ENCODE peak calls at places on chromosome 10, in four cellular contexts. H is mesendoderm, C is right atrium auricular region, Z is A549. X is an unnamed sample.

GRCh38 chr10:97542169-97543024 is 30.2 kb upstream of the ANKRD2 start:
- DNase-seq in H (peak; percentile 94), C (peak; percentile 89), Z (peak; percentile 75), X (peak; percentile 54)

GRCh38 chr10:30169342-30169741 is 110.0 kb upstream of the JCAD start:
- DNase-seq in H (no peak), C (no peak), Z (no peak), X (no peak)

GRCh38 chr10:118500477-118501104 is 94.9 kb downstream of the PRLHR start:
- DNase-seq in H (no peak), C (no peak), Z (no peak), X (no peak)

GRCh38 chr10:1652151-1652550 is 85.2 kb downstream of the ADARB2 start:
- DNase-seq in H (no peak), C (no peak), Z (no peak), X (no peak)

GRCh38 chr10:6204341-6205191 is 1.8 kb downstream of the PFKFB3 start:
- DNase-seq in H (peak; percentile 47), C (no peak), Z (peak; percentile 62), X (peak; percentile 43)

GRCh38 chr10:125535559-125535958 is 147.4 kb downstream of the TEX36 start:
- DNase-seq in H (no peak), C (no peak), Z (no peak), X (no peak)

GRCh38 chr10:29067161-29067560 is 221.7 kb upstream of the LYZL1 start:
- DNase-seq in H (peak; percentile 54), C (no peak), Z (no peak), X (no peak)

GRCh38 chr10:112307631-112308502 is 24.7 kb downstream of the TECTB start:
- DNase-seq in H (peak; percentile 95), C (no peak), Z (peak; percentile 36), X (peak; percentile 37)

GRCh38 chr10:46325021-46325420 is 38.2 kb downstream of the ANTXRL start:
- DNase-seq in H (peak; percentile 34), C (no peak), Z (peak; percentile 18), X (no peak)

GRCh38 chr10:50929670-50930069 is 44.2 kb upstream of the A1CF start:
- DNase-seq in H (peak; percentile 31), C (no peak), Z (no peak), X (no peak)

GRCh38 chr10:287814-288213 is 152.6 kb downstream of the ZMYND11 start:
- DNase-seq in H (peak; percentile 84), C (no peak), Z (no peak), X (no peak)

GRCh38 chr10:86648706-86649426 is 5.5 kb upstream of the OPN4 start:
- DNase-seq in H (no peak), C (peak; percentile 62), Z (peak; percentile 68), X (peak; percentile 80)

GRCh38 chr10:60099998-60100747 is 193.8 kb upstream of the CCDC6 start:
- DNase-seq in H (peak; percentile 68), C (no peak), Z (peak; percentile 64), X (peak; percentile 26)

GRCh38 chr10:9230625-9231024 is 1176.1 kb downstream of the GATA3 start:
- DNase-seq in H (no peak), C (no peak), Z (no peak), X (no peak)

GRCh38 chr10:104330168-104331117 is 7.8 kb downstream of the ITPRIP start:
- DNase-seq in H (peak; percentile 73), C (peak; percentile 92), Z (peak; percentile 76), X (no peak)

GRCh38 chr10:49700997-49701396 is 21.5 kb downstream of the C10orf53 start:
- DNase-seq in H (peak; percentile 66), C (no peak), Z (no peak), X (no peak)

GRCh38 chr10:95445837-95446347 is 115.3 kb downstream of the SORBS1 start:
- DNase-seq in H (peak; percentile 94), C (peak; percentile 83), Z (peak; percentile 81), X (peak; percentile 76)

GRCh38 chr10:71435571-71436267 is 39.0 kb downstream of the CDH23 start:
- DNase-seq in H (no peak), C (no peak), Z (no peak), X (peak; percentile 44)

GRCh38 chr10:59212399-59212798 is 36.0 kb downstream of the PHYHIPL start:
- DNase-seq in H (no peak), C (no peak), Z (no peak), X (no peak)

GRCh38 chr10:108862691-108863350 is 1060.5 kb downstream of the XPNPEP1 start:
- DNase-seq in H (no peak), C (no peak), Z (no peak), X (no peak)

GRCh38 chr10:36116751-36117150 is 474.7 kb upstream of the FZD8 start:
- DNase-seq in H (no peak), C (no peak), Z (no peak), X (no peak)

GRCh38 chr10:131078131-131078881 is 233.2 kb downstream of the TCERG1L start:
- DNase-seq in H (no peak), C (no peak), Z (no peak), X (no peak)

GRCh38 chr10:124604214-124605000 is 139.8 kb downstream of the FAM53B start:
- DNase-seq in H (no peak), C (no peak), Z (no peak), X (no peak)

GRCh38 chr10:6593140-6593740 is 13.2 kb upstream of the PRKCQ start:
- DNase-seq in H (peak; percentile 71), C (no peak), Z (no peak), X (no peak)

GRCh38 chr10:131933016-131933694 is 32.3 kb downstream of the PPP2R2D start:
- DNase-seq in H (no peak), C (no peak), Z (no peak), X (peak; percentile 30)

DNA sequence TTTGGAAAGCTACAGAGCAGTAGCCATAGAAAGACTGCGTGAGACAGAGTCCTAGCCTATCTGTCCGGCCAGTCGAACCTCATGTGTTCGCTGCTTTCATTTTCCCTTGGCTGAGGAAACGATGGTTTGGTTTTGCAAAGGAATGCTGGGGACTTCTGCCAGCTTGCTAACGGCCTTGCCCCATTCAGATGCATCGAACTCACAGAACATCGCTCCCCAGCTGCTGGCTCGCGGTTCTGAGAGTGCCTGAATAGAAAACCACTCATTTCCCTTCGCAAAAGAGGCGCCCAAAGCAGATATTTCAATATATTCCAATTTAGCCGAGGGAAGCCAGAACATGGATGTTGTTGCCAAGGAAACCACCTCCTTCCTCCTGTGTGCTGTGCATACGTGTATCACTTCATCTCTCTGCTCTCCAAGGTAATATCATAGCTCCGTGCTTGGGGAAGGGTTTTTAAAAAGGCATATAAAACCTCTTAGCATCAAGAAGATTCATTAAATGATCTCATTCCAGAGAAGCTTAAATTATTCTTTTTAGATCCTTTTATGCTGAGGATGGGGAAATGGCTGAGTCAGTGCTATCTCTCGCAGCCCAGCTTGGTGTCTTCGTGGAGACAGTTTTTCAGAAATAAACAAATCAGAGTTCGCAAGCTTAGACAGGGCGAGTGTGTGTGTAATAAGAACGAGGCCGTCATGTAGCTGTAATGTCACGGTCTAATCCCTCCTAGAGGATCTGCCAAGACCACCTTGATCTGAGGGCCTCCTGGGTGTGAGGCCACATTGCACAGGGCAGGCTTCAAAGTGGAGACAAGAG is 215.2 kb downstream of the RPS24 start:
- DNase-seq in H (no peak), C (no peak), Z (no peak), X (peak; percentile 20)
- H3K4me3 ChIP-seq in H (no peak overlapping the region), C (no peak overlapping the region), Z (no peak overlapping the region), X (no peak overlapping the region)

GRCh38 chr10:123134915-123135414 is 805 bp upstream of the HMX3 start:
- DNase-seq in H (no peak), C (no peak), Z (no peak), X (no peak)

GRCh38 chr10:123135415-123136141 is at the start of gene HMX3:
- DNase-seq in H (peak; percentile 73), C (peak; percentile 55), Z (no peak), X (no peak)

GRCh38 chr10:123132576-123133477 is 2.9 kb upstream of the HMX3 start:
- DNase-seq in H (peak; percentile 95), C (peak; percentile 89), Z (peak; percentile 88), X (peak; percentile 88)

GRCh38 chr10:123134058-123134914 is 1.5 kb upstream of the HMX3 start:
- DNase-seq in H (peak; percentile 36), C (peak; percentile 56), Z (no peak), X (no peak)

DNA sequence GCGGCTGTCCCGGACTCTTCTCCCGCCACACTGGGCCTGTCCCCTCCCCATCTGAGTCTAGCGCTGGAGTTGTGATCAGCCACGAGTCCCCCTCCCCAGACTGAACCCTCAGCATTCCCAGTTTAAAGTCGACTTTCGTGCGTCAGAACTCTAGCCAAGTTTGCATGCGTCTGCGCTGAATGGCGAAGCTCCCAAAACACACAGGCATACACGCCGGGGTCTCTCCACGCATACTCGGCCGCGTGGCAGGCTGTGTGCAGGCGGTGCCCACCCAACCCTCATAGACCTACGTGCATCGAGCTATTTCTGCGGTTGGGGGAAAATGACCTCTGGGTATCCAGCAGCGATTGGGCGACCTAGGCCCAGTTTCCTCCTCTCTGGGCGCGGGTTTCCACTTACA is 2.3 kb upstream of the HMX3 start:
- DNase-seq in H (peak; percentile 64), C (no peak), Z (no peak), X (no peak)
- H3K4me3 ChIP-seq in H (no peak overlapping the region), C (no peak overlapping the region), Z (peak overlapping the region; percentile 38), X (no peak overlapping the region)

GRCh38 chr10:3822541-3822940 is 37.5 kb upstream of the KLF6 start:
- DNase-seq in H (peak; percentile 88), C (no peak), Z (no peak), X (no peak)

GRCh38 chr10:3825244-3825643 is 40.2 kb upstream of the KLF6 start:
- DNase-seq in H (peak; percentile 98), C (no peak), Z (peak; percentile 89), X (peak; percentile 89)

GRCh38 chr10:3817002-3817401 is 32.0 kb upstream of the KLF6 start:
- DNase-seq in H (no peak), C (no peak), Z (no peak), X (no peak)

GRCh38 chr10:3814832-3815209 is 29.8 kb upstream of the KLF6 start:
- DNase-seq in H (no peak), C (no peak), Z (no peak), X (no peak)

GRCh38 chr10:3820255-3820654 is 35.2 kb upstream of the KLF6 start:
- DNase-seq in H (no peak), C (no peak), Z (no peak), X (no peak)
- H3K4me3 ChIP-seq in H (no peak overlapping the region), C (no peak overlapping the region), Z (no peak overlapping the region), X (no peak overlapping the region)

GRCh38 chr10:15348579-15348978 is 22.5 kb downstream of the FAM171A1 start:
- DNase-seq in H (no peak), C (peak; percentile 67), Z (no peak), X (no peak)
- H3K4me3 ChIP-seq in H (no peak overlapping the region), C (no peak overlapping the region), Z (no peak overlapping the region), X (peak overlapping the region; percentile 20)

GRCh38 chr10:80540644-80541143 is 3.0 kb downstream of the SH2D4B start:
- DNase-seq in H (no peak), C (peak; percentile 52), Z (no peak), X (peak; percentile 17)
- H3K4me3 ChIP-seq in H (no peak overlapping the region), C (no peak overlapping the region), Z (no peak overlapping the region), X (no peak overlapping the region)

DNA sequence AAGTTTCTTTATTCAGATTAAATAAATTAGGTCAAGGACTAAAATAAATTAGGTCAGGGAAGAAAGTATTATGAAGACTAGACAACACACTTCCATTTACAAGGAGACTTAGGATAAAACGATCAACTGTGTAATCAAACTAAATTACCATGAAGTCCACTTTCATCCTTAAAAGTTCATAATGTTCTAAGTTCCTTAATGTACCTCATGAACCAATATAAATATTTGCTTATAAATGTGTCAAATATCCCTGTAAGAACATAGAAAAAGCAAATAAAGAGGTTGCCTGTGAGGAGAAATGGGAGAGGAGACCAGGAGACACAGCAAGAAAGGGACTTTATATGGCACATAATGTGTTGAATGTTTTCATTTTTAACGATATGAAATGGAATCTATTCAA is 345.6 kb downstream of the PARD3 start:
- DNase-seq in H (no peak), C (no peak), Z (no peak), X (no peak)
- H3K4me3 ChIP-seq in H (no peak overlapping the region), C (no peak overlapping the region), Z (no peak overlapping the region), X (no peak overlapping the region)